ENCODE peak calls at places on chromosomes 7 and 10, in nine cellular contexts. Z is type B pancreatic cell; E is naive thymus-derived CD8-positive, alpha-beta T cell; C is brain pericyte; S is BJ; F is GOT3; T is amniotic stem cell; N is heart left ventricle; Q is LoVo. L is an unnamed sample.

GRCh38 chr7:25726180-25726579 is 425.8 kb upstream of the NFE2L3 start:
- DNase-seq in Q (no peak), F (no peak), E (no peak), Z (no peak), C (no peak), S (no peak), N (no peak), T (no peak), L (peak)

GRCh38 chr7:73918926-73919693 is 58.2 kb downstream of the TMEM270 start:
- DNase-seq in T (no peak), C (no peak), S (no peak), F (no peak), Z (peak), N (no peak), Q (no peak), E (no peak), L (peak)

GRCh38 chr7:945147-945555 is 9.3 kb downstream of the ADAP1 start:
- DNase-seq in Q (no peak), T (no peak), E (peak), C (no peak), Z (no peak), F (no peak), S (no peak), N (no peak), L (no peak)

GRCh38 chr7:28479507-28479947 is 67.2 kb downstream of the CREB5 start:
- DNase-seq in N (no peak), S (no peak), T (no peak), F (no peak), C (no peak), Z (no peak), Q (no peak), E (no peak), L (no peak)

GRCh38 chr7:80552304-80552703 is 40.4 kb upstream of the GNAT3 start:
- DNase-seq in C (no peak), Q (peak), F (no peak), T (no peak), Z (no peak), E (no peak), S (peak), N (no peak), L (no peak)

GRCh38 chr7:151233111-151233701 is 923 bp downstream of the CHPF2 start:
- DNase-seq in F (peak), T (peak), C (no peak), Q (peak), E (peak), S (peak), N (no peak), Z (no peak), L (no peak)

GRCh38 chr10:78515037-78515872 is 481.6 kb downstream of the RPS24 start:
- DNase-seq in F (no peak), T (no peak), N (peak), C (no peak), E (no peak), Q (peak), S (no peak), Z (peak), L (no peak)

GRCh38 chr7:665751-666453 is 60.6 kb upstream of the DNAAF5 start:
- DNase-seq in Q (no peak), F (no peak), T (no peak), N (peak), C (no peak), E (no peak), S (no peak), Z (no peak), L (peak)

GRCh38 chr10:80137031-80137712 is 4.6 kb downstream of the PLAC9 start:
- DNase-seq in E (no peak), Z (no peak), S (no peak), N (peak), F (no peak), Q (no peak), C (no peak), T (no peak), L (peak)

GRCh38 chr7:106316947-106317346 is 32.2 kb upstream of the NAMPT start:
- DNase-seq in N (no peak), Z (no peak), T (no peak), C (no peak), S (no peak), E (no peak), Q (no peak), F (no peak), L (no peak)

GRCh38 chr7:147861058-147861716 is 729.4 kb upstream of the C7orf33 start:
- DNase-seq in T (peak), S (no peak), N (no peak), E (no peak), C (no peak), F (no peak), Z (no peak), Q (no peak), L (no peak)

GRCh38 chr7:1460757-1461639 is 1.7 kb upstream of the MICALL2 start:
- DNase-seq in F (no peak), T (no peak), N (peak), Q (no peak), S (no peak), C (no peak), Z (no peak), E (no peak), L (no peak)

GRCh38 chr7:135320277-135320676 is 86.6 kb downstream of the STRA8 start:
- DNase-seq in Z (no peak), N (peak), Q (peak), C (peak), F (peak), T (peak), E (no peak), S (no peak), L (no peak)

GRCh38 chr7:128739048-128739962 is at the start of gene CALU:
- DNase-seq in E (peak), C (peak), F (peak), N (peak), Z (peak), T (peak), S (peak), Q (peak), L (peak)

L was measured in ELF-1.